ENCODE peak calls at places on chromosomes 12 and 14, in ten cellular contexts. One of them, this sample, is unnamed.

GRCh38 chr14:40340708-40341107 is 908.5 kb upstream of the FBXO33 start:
- DNase-seq in cardiac muscle cell: no peak
- DNase-seq in tibial nerve: no peak
- DNase-seq in neural crest cell: no peak
- DNase-seq in activated T-helper 1 cell treated with Interleukin-2 at 50 U/mL for 16 hours: no peak
- DNase-seq in NCI-H1048: no peak
- DNase-seq in NCI-H1436: no peak
- DNase-seq in stromal cell of bone marrow: no peak
- DNase-seq in mesendoderm: no peak
- DNase-seq in activated CD4-positive, alpha-beta T cell treated with anti-CD3 and anti-CD28 coated beads, Interleukin-2, amount 10 ng/mL, durations not matched to agents 7 days and 5 days: no peak
- DNase-seq in this sample: no peak

GRCh38 chr12:124381454-124382207 is 86.7 kb downstream of the RFLNA start:
- DNase-seq in cardiac muscle cell: no peak
- DNase-seq in tibial nerve: peak
- DNase-seq in neural crest cell: no peak
- DNase-seq in activated T-helper 1 cell treated with Interleukin-2 at 50 U/mL for 16 hours: no peak
- DNase-seq in NCI-H1048: no peak
- DNase-seq in NCI-H1436: no peak
- DNase-seq in stromal cell of bone marrow: peak
- DNase-seq in mesendoderm: no peak
- DNase-seq in activated CD4-positive, alpha-beta T cell treated with anti-CD3 and anti-CD28 coated beads, Interleukin-2, amount 10 ng/mL, durations not matched to agents 7 days and 5 days: no peak
- DNase-seq in this sample: peak

GRCh38 chr12:69196302-69197288 is 42.8 kb upstream of the CPSF6 start:
- DNase-seq in cardiac muscle cell: no peak
- DNase-seq in tibial nerve: no peak
- DNase-seq in neural crest cell: no peak
- DNase-seq in activated T-helper 1 cell treated with Interleukin-2 at 50 U/mL for 16 hours: no peak
- DNase-seq in NCI-H1048: no peak
- DNase-seq in NCI-H1436: no peak
- DNase-seq in stromal cell of bone marrow: no peak
- DNase-seq in mesendoderm: no peak
- DNase-seq in activated CD4-positive, alpha-beta T cell treated with anti-CD3 and anti-CD28 coated beads, Interleukin-2, amount 10 ng/mL, durations not matched to agents 7 days and 5 days: no peak
- DNase-seq in this sample: peak

GRCh38 chr12:117486840-117487659 is 125.6 kb upstream of the NOS1 start:
- DNase-seq in cardiac muscle cell: no peak
- DNase-seq in tibial nerve: no peak
- DNase-seq in neural crest cell: no peak
- DNase-seq in activated T-helper 1 cell treated with Interleukin-2 at 50 U/mL for 16 hours: no peak
- DNase-seq in NCI-H1048: no peak
- DNase-seq in NCI-H1436: no peak
- DNase-seq in stromal cell of bone marrow: peak
- DNase-seq in mesendoderm: peak
- DNase-seq in activated CD4-positive, alpha-beta T cell treated with anti-CD3 and anti-CD28 coated beads, Interleukin-2, amount 10 ng/mL, durations not matched to agents 7 days and 5 days: no peak
- DNase-seq in this sample: no peak

GRCh38 chr12:125092872-125093680 is 27.8 kb downstream of the AACS start:
- DNase-seq in cardiac muscle cell: no peak
- DNase-seq in tibial nerve: no peak
- DNase-seq in neural crest cell: no peak
- DNase-seq in activated T-helper 1 cell treated with Interleukin-2 at 50 U/mL for 16 hours: no peak
- DNase-seq in NCI-H1048: no peak
- DNase-seq in NCI-H1436: no peak
- DNase-seq in stromal cell of bone marrow: peak
- DNase-seq in mesendoderm: no peak
- DNase-seq in activated CD4-positive, alpha-beta T cell treated with anti-CD3 and anti-CD28 coated beads, Interleukin-2, amount 10 ng/mL, durations not matched to agents 7 days and 5 days: no peak
- DNase-seq in this sample: peak

GRCh38 chr12:124567035-124567672 is at the start of gene NCOR2:
- DNase-seq in cardiac muscle cell: peak
- DNase-seq in tibial nerve: no peak
- DNase-seq in neural crest cell: peak
- DNase-seq in activated T-helper 1 cell treated with Interleukin-2 at 50 U/mL for 16 hours: peak
- DNase-seq in NCI-H1048: no peak
- DNase-seq in NCI-H1436: peak
- DNase-seq in stromal cell of bone marrow: no peak
- DNase-seq in mesendoderm: peak
- DNase-seq in activated CD4-positive, alpha-beta T cell treated with anti-CD3 and anti-CD28 coated beads, Interleukin-2, amount 10 ng/mL, durations not matched to agents 7 days and 5 days: peak
- DNase-seq in this sample: no peak

GRCh38 chr12:99810718-99811593 is 163.4 kb downstream of the GARIN6 start:
- DNase-seq in cardiac muscle cell: no peak
- DNase-seq in tibial nerve: no peak
- DNase-seq in neural crest cell: no peak
- DNase-seq in activated T-helper 1 cell treated with Interleukin-2 at 50 U/mL for 16 hours: no peak
- DNase-seq in NCI-H1048: peak
- DNase-seq in NCI-H1436: peak
- DNase-seq in stromal cell of bone marrow: peak
- DNase-seq in mesendoderm: peak
- DNase-seq in activated CD4-positive, alpha-beta T cell treated with anti-CD3 and anti-CD28 coated beads, Interleukin-2, amount 10 ng/mL, durations not matched to agents 7 days and 5 days: no peak
- DNase-seq in this sample: no peak

GRCh38 chr12:120013659-120014380 is 24.8 kb downstream of the BICDL1 start:
- DNase-seq in cardiac muscle cell: no peak
- DNase-seq in tibial nerve: no peak
- DNase-seq in neural crest cell: no peak
- DNase-seq in activated T-helper 1 cell treated with Interleukin-2 at 50 U/mL for 16 hours: no peak
- DNase-seq in NCI-H1048: no peak
- DNase-seq in NCI-H1436: no peak
- DNase-seq in stromal cell of bone marrow: no peak
- DNase-seq in mesendoderm: peak
- DNase-seq in activated CD4-positive, alpha-beta T cell treated with anti-CD3 and anti-CD28 coated beads, Interleukin-2, amount 10 ng/mL, durations not matched to agents 7 days and 5 days: peak
- DNase-seq in this sample: no peak

GRCh38 chr12:13257356-13257875 is 60.9 kb downstream of the EMP1 start:
- DNase-seq in cardiac muscle cell: no peak
- DNase-seq in tibial nerve: no peak
- DNase-seq in neural crest cell: no peak
- DNase-seq in activated T-helper 1 cell treated with Interleukin-2 at 50 U/mL for 16 hours: no peak
- DNase-seq in NCI-H1048: no peak
- DNase-seq in NCI-H1436: no peak
- DNase-seq in stromal cell of bone marrow: no peak
- DNase-seq in mesendoderm: no peak
- DNase-seq in activated CD4-positive, alpha-beta T cell treated with anti-CD3 and anti-CD28 coated beads, Interleukin-2, amount 10 ng/mL, durations not matched to agents 7 days and 5 days: no peak
- DNase-seq in this sample: no peak

GRCh38 chr14:96586056-96586455 is 83.9 kb downstream of the PAPOLA start:
- DNase-seq in cardiac muscle cell: no peak
- DNase-seq in tibial nerve: no peak
- DNase-seq in neural crest cell: no peak
- DNase-seq in activated T-helper 1 cell treated with Interleukin-2 at 50 U/mL for 16 hours: no peak
- DNase-seq in NCI-H1048: no peak
- DNase-seq in NCI-H1436: no peak
- DNase-seq in stromal cell of bone marrow: no peak
- DNase-seq in mesendoderm: no peak
- DNase-seq in activated CD4-positive, alpha-beta T cell treated with anti-CD3 and anti-CD28 coated beads, Interleukin-2, amount 10 ng/mL, durations not matched to agents 7 days and 5 days: no peak
- DNase-seq in this sample: no peak

GRCh38 chr12:103241184-103241583 is 254.6 kb downstream of the C12orf42 start:
- DNase-seq in cardiac muscle cell: no peak
- DNase-seq in tibial nerve: no peak
- DNase-seq in neural crest cell: no peak
- DNase-seq in activated T-helper 1 cell treated with Interleukin-2 at 50 U/mL for 16 hours: no peak
- DNase-seq in NCI-H1048: no peak
- DNase-seq in NCI-H1436: peak
- DNase-seq in stromal cell of bone marrow: no peak
- DNase-seq in mesendoderm: no peak
- DNase-seq in activated CD4-positive, alpha-beta T cell treated with anti-CD3 and anti-CD28 coated beads, Interleukin-2, amount 10 ng/mL, durations not matched to agents 7 days and 5 days: no peak
- DNase-seq in this sample: no peak

GRCh38 chr14:91732859-91733477 is 1.1 kb upstream of the CATSPERB start:
- DNase-seq in cardiac muscle cell: no peak
- DNase-seq in tibial nerve: no peak
- DNase-seq in neural crest cell: no peak
- DNase-seq in activated T-helper 1 cell treated with Interleukin-2 at 50 U/mL for 16 hours: no peak
- DNase-seq in NCI-H1048: no peak
- DNase-seq in NCI-H1436: no peak
- DNase-seq in stromal cell of bone marrow: peak
- DNase-seq in mesendoderm: no peak
- DNase-seq in activated CD4-positive, alpha-beta T cell treated with anti-CD3 and anti-CD28 coated beads, Interleukin-2, amount 10 ng/mL, durations not matched to agents 7 days and 5 days: no peak
- DNase-seq in this sample: no peak

GRCh38 chr12:46470039-46470627 is 97.6 kb upstream of the SLC38A2 start:
- DNase-seq in cardiac muscle cell: no peak
- DNase-seq in tibial nerve: no peak
- DNase-seq in neural crest cell: no peak
- DNase-seq in activated T-helper 1 cell treated with Interleukin-2 at 50 U/mL for 16 hours: no peak
- DNase-seq in NCI-H1048: no peak
- DNase-seq in NCI-H1436: no peak
- DNase-seq in stromal cell of bone marrow: no peak
- DNase-seq in mesendoderm: no peak
- DNase-seq in activated CD4-positive, alpha-beta T cell treated with anti-CD3 and anti-CD28 coated beads, Interleukin-2, amount 10 ng/mL, durations not matched to agents 7 days and 5 days: peak
- DNase-seq in this sample: no peak

GRCh38 chr12:26245175-26245942 is 50.0 kb downstream of the SSPN start:
- DNase-seq in cardiac muscle cell: no peak
- DNase-seq in tibial nerve: no peak
- DNase-seq in neural crest cell: no peak
- DNase-seq in activated T-helper 1 cell treated with Interleukin-2 at 50 U/mL for 16 hours: no peak
- DNase-seq in NCI-H1048: no peak
- DNase-seq in NCI-H1436: no peak
- DNase-seq in stromal cell of bone marrow: no peak
- DNase-seq in mesendoderm: no peak
- DNase-seq in activated CD4-positive, alpha-beta T cell treated with anti-CD3 and anti-CD28 coated beads, Interleukin-2, amount 10 ng/mL, durations not matched to agents 7 days and 5 days: no peak
- DNase-seq in this sample: no peak

GRCh38 chr14:71711619-71712018 is 220.6 kb upstream of the RGS6 start:
- DNase-seq in cardiac muscle cell: no peak
- DNase-seq in tibial nerve: no peak
- DNase-seq in neural crest cell: no peak
- DNase-seq in activated T-helper 1 cell treated with Interleukin-2 at 50 U/mL for 16 hours: no peak
- DNase-seq in NCI-H1048: no peak
- DNase-seq in NCI-H1436: no peak
- DNase-seq in stromal cell of bone marrow: peak
- DNase-seq in mesendoderm: no peak
- DNase-seq in activated CD4-positive, alpha-beta T cell treated with anti-CD3 and anti-CD28 coated beads, Interleukin-2, amount 10 ng/mL, durations not matched to agents 7 days and 5 days: no peak
- DNase-seq in this sample: no peak

GRCh38 chr12:120960657-120961056 is 17.7 kb upstream of the HNF1A start:
- DNase-seq in cardiac muscle cell: no peak
- DNase-seq in tibial nerve: no peak
- DNase-seq in neural crest cell: no peak
- DNase-seq in activated T-helper 1 cell treated with Interleukin-2 at 50 U/mL for 16 hours: no peak
- DNase-seq in NCI-H1048: no peak
- DNase-seq in NCI-H1436: no peak
- DNase-seq in stromal cell of bone marrow: no peak
- DNase-seq in mesendoderm: no peak
- DNase-seq in activated CD4-positive, alpha-beta T cell treated with anti-CD3 and anti-CD28 coated beads, Interleukin-2, amount 10 ng/mL, durations not matched to agents 7 days and 5 days: no peak
- DNase-seq in this sample: no peak

GRCh38 chr12:13654456-13654855 is 326.9 kb downstream of the GRIN2B start:
- DNase-seq in cardiac muscle cell: no peak
- DNase-seq in tibial nerve: no peak
- DNase-seq in neural crest cell: no peak
- DNase-seq in activated T-helper 1 cell treated with Interleukin-2 at 50 U/mL for 16 hours: no peak
- DNase-seq in NCI-H1048: no peak
- DNase-seq in NCI-H1436: no peak
- DNase-seq in stromal cell of bone marrow: no peak
- DNase-seq in mesendoderm: no peak
- DNase-seq in activated CD4-positive, alpha-beta T cell treated with anti-CD3 and anti-CD28 coated beads, Interleukin-2, amount 10 ng/mL, durations not matched to agents 7 days and 5 days: no peak
- DNase-seq in this sample: no peak

GRCh38 chr12:99383258-99383657 is 264.3 kb upstream of the GARIN6 start:
- DNase-seq in cardiac muscle cell: no peak
- DNase-seq in tibial nerve: no peak
- DNase-seq in neural crest cell: no peak
- DNase-seq in activated T-helper 1 cell treated with Interleukin-2 at 50 U/mL for 16 hours: no peak
- DNase-seq in NCI-H1048: no peak
- DNase-seq in NCI-H1436: no peak
- DNase-seq in stromal cell of bone marrow: no peak
- DNase-seq in mesendoderm: no peak
- DNase-seq in activated CD4-positive, alpha-beta T cell treated with anti-CD3 and anti-CD28 coated beads, Interleukin-2, amount 10 ng/mL, durations not matched to agents 7 days and 5 days: no peak
- DNase-seq in this sample: no peak

GRCh38 chr12:82793882-82794281 is 107.2 kb downstream of the TMTC2 start:
- DNase-seq in cardiac muscle cell: no peak
- DNase-seq in tibial nerve: no peak
- DNase-seq in neural crest cell: no peak
- DNase-seq in activated T-helper 1 cell treated with Interleukin-2 at 50 U/mL for 16 hours: no peak
- DNase-seq in NCI-H1048: no peak
- DNase-seq in NCI-H1436: peak
- DNase-seq in stromal cell of bone marrow: no peak
- DNase-seq in mesendoderm: no peak
- DNase-seq in activated CD4-positive, alpha-beta T cell treated with anti-CD3 and anti-CD28 coated beads, Interleukin-2, amount 10 ng/mL, durations not matched to agents 7 days and 5 days: no peak
- DNase-seq in this sample: no peak

GRCh38 chr12:195191-195590 is 18.8 kb downstream of the SLC6A12 start:
- DNase-seq in cardiac muscle cell: no peak
- DNase-seq in tibial nerve: no peak
- DNase-seq in neural crest cell: no peak
- DNase-seq in activated T-helper 1 cell treated with Interleukin-2 at 50 U/mL for 16 hours: no peak
- DNase-seq in NCI-H1048: no peak
- DNase-seq in NCI-H1436: no peak
- DNase-seq in stromal cell of bone marrow: no peak
- DNase-seq in mesendoderm: no peak
- DNase-seq in activated CD4-positive, alpha-beta T cell treated with anti-CD3 and anti-CD28 coated beads, Interleukin-2, amount 10 ng/mL, durations not matched to agents 7 days and 5 days: no peak
- DNase-seq in this sample: no peak

GRCh38 chr12:66638666-66639065 is 40.2 kb downstream of the GRIP1 start:
- DNase-seq in cardiac muscle cell: peak
- DNase-seq in tibial nerve: no peak
- DNase-seq in neural crest cell: no peak
- DNase-seq in activated T-helper 1 cell treated with Interleukin-2 at 50 U/mL for 16 hours: no peak
- DNase-seq in NCI-H1048: no peak
- DNase-seq in NCI-H1436: no peak
- DNase-seq in stromal cell of bone marrow: no peak
- DNase-seq in mesendoderm: no peak
- DNase-seq in activated CD4-positive, alpha-beta T cell treated with anti-CD3 and anti-CD28 coated beads, Interleukin-2, amount 10 ng/mL, durations not matched to agents 7 days and 5 days: no peak
- DNase-seq in this sample: no peak

GRCh38 chr14:84361476-84361875 is 1168.5 kb upstream of the FLRT2 start:
- DNase-seq in cardiac muscle cell: no peak
- DNase-seq in tibial nerve: no peak
- DNase-seq in neural crest cell: no peak
- DNase-seq in activated T-helper 1 cell treated with Interleukin-2 at 50 U/mL for 16 hours: no peak
- DNase-seq in NCI-H1048: no peak
- DNase-seq in NCI-H1436: no peak
- DNase-seq in stromal cell of bone marrow: no peak
- DNase-seq in mesendoderm: no peak
- DNase-seq in activated CD4-positive, alpha-beta T cell treated with anti-CD3 and anti-CD28 coated beads, Interleukin-2, amount 10 ng/mL, durations not matched to agents 7 days and 5 days: no peak
- DNase-seq in this sample: no peak

GRCh38 chr12:29316772-29317171 is 64.2 kb downstream of the ERGIC2 start:
- DNase-seq in cardiac muscle cell: peak
- DNase-seq in tibial nerve: no peak
- DNase-seq in neural crest cell: no peak
- DNase-seq in activated T-helper 1 cell treated with Interleukin-2 at 50 U/mL for 16 hours: no peak
- DNase-seq in NCI-H1048: no peak
- DNase-seq in NCI-H1436: no peak
- DNase-seq in stromal cell of bone marrow: peak
- DNase-seq in mesendoderm: peak
- DNase-seq in activated CD4-positive, alpha-beta T cell treated with anti-CD3 and anti-CD28 coated beads, Interleukin-2, amount 10 ng/mL, durations not matched to agents 7 days and 5 days: no peak
- DNase-seq in this sample: no peak

GRCh38 chr12:46891306-46891705 is 65.5 kb upstream of the SLC38A4 start:
- DNase-seq in cardiac muscle cell: no peak
- DNase-seq in tibial nerve: no peak
- DNase-seq in neural crest cell: no peak
- DNase-seq in activated T-helper 1 cell treated with Interleukin-2 at 50 U/mL for 16 hours: no peak
- DNase-seq in NCI-H1048: no peak
- DNase-seq in NCI-H1436: no peak
- DNase-seq in stromal cell of bone marrow: no peak
- DNase-seq in mesendoderm: no peak
- DNase-seq in activated CD4-positive, alpha-beta T cell treated with anti-CD3 and anti-CD28 coated beads, Interleukin-2, amount 10 ng/mL, durations not matched to agents 7 days and 5 days: no peak
- DNase-seq in this sample: no peak

GRCh38 chr12:114288071-114288470 is 117.9 kb downstream of the TBX5 start:
- DNase-seq in cardiac muscle cell: no peak
- DNase-seq in tibial nerve: no peak
- DNase-seq in neural crest cell: no peak
- DNase-seq in activated T-helper 1 cell treated with Interleukin-2 at 50 U/mL for 16 hours: no peak
- DNase-seq in NCI-H1048: no peak
- DNase-seq in NCI-H1436: no peak
- DNase-seq in stromal cell of bone marrow: no peak
- DNase-seq in mesendoderm: no peak
- DNase-seq in activated CD4-positive, alpha-beta T cell treated with anti-CD3 and anti-CD28 coated beads, Interleukin-2, amount 10 ng/mL, durations not matched to agents 7 days and 5 days: no peak
- DNase-seq in this sample: no peak

GRCh38 chr14:35340616-35341453 is 48.7 kb downstream of the PSMA6 start:
- DNase-seq in cardiac muscle cell: no peak
- DNase-seq in tibial nerve: no peak
- DNase-seq in neural crest cell: no peak
- DNase-seq in activated T-helper 1 cell treated with Interleukin-2 at 50 U/mL for 16 hours: no peak
- DNase-seq in NCI-H1048: no peak
- DNase-seq in NCI-H1436: no peak
- DNase-seq in stromal cell of bone marrow: no peak
- DNase-seq in mesendoderm: no peak
- DNase-seq in activated CD4-positive, alpha-beta T cell treated with anti-CD3 and anti-CD28 coated beads, Interleukin-2, amount 10 ng/mL, durations not matched to agents 7 days and 5 days: no peak
- DNase-seq in this sample: peak

GRCh38 chr12:124059752-124060151 is 86.7 kb downstream of the ZNF664 start:
- DNase-seq in cardiac muscle cell: no peak
- DNase-seq in tibial nerve: no peak
- DNase-seq in neural crest cell: no peak
- DNase-seq in activated T-helper 1 cell treated with Interleukin-2 at 50 U/mL for 16 hours: no peak
- DNase-seq in NCI-H1048: no peak
- DNase-seq in NCI-H1436: no peak
- DNase-seq in stromal cell of bone marrow: no peak
- DNase-seq in mesendoderm: no peak
- DNase-seq in activated CD4-positive, alpha-beta T cell treated with anti-CD3 and anti-CD28 coated beads, Interleukin-2, amount 10 ng/mL, durations not matched to agents 7 days and 5 days: no peak
- DNase-seq in this sample: no peak

GRCh38 chr12:117968826-117969659 is at the start of gene KSR2:
- DNase-seq in cardiac muscle cell: peak
- DNase-seq in tibial nerve: no peak
- DNase-seq in neural crest cell: peak
- DNase-seq in activated T-helper 1 cell treated with Interleukin-2 at 50 U/mL for 16 hours: peak
- DNase-seq in NCI-H1048: peak
- DNase-seq in NCI-H1436: peak
- DNase-seq in stromal cell of bone marrow: no peak
- DNase-seq in mesendoderm: peak
- DNase-seq in activated CD4-positive, alpha-beta T cell treated with anti-CD3 and anti-CD28 coated beads, Interleukin-2, amount 10 ng/mL, durations not matched to agents 7 days and 5 days: peak
- DNase-seq in this sample: peak

This sample was measured in Peyer's patch.